ENCODE peak calls at places on chromosomes 2 and 18, in five cellular contexts. W is GM12878, P is H1, A is K562, S is HepG2. L is an unnamed sample.

GRCh38 chr2:239762742-239763269 is 262.3 kb downstream of the NDUFA10 start:
- DNase-seq in W (no peak), P (no peak), A (no peak), S (no peak), L (no peak)

GRCh38 chr2:130824492-130825061 is 12.1 kb upstream of the ARHGEF4 start:
- DNase-seq in W (peak), P (peak), A (no peak), S (no peak), L (peak)

GRCh38 chr2:190382851-190383250 is 25.3 kb upstream of the MFSD6 start:
- DNase-seq in W (peak), P (no peak), A (peak), S (peak), L (peak)

GRCh38 chr2:101463885-101464653 is 10.8 kb downstream of the RFX8 start:
- DNase-seq in W (no peak), P (no peak), A (no peak), S (no peak), L (peak)

GRCh38 chr2:181466661-181467576 is 9.7 kb downstream of the ITGA4 start:
- DNase-seq in W (no peak), P (peak), A (peak), S (peak), L (no peak)

GRCh38 chr2:14544247-14544646 is 88.3 kb upstream of the LRATD1 start:
- DNase-seq in W (no peak), P (no peak), A (no peak), S (no peak), L (no peak)

GRCh38 chr2:199973703-199974102 is 18.3 kb downstream of the MAIP1 start:
- DNase-seq in W (no peak), P (no peak), A (peak), S (peak), L (peak)

GRCh38 chr2:169391236-169391635 is 28.9 kb upstream of the LRP2 start:
- DNase-seq in W (no peak), P (no peak), A (no peak), S (no peak), L (no peak)

GRCh38 chr2:79723830-79724229 is 211.0 kb downstream of the CTNNA2 start:
- DNase-seq in W (no peak), P (no peak), A (no peak), S (no peak), L (peak)

GRCh38 chr2:234919711-234920110 is 32.1 kb upstream of the SH3BP4 start:
- DNase-seq in W (no peak), P (no peak), A (no peak), S (no peak), L (no peak)

GRCh38 chr2:131105156-131105949 is at the start of gene PLEKHB2:
- DNase-seq in W (peak), P (peak), A (peak), S (peak), L (peak)

GRCh38 chr18:24656571-24656971 is 196.1 kb downstream of the HRH4 start:
- DNase-seq in W (no peak), P (no peak), A (no peak), S (no peak), L (no peak)

GRCh38 chr2:141906673-141907072 is 224.1 kb downstream of the LRP1B start:
- DNase-seq in W (no peak), P (no peak), A (no peak), S (no peak), L (no peak)

GRCh38 chr2:95539290-95539689 is 52.5 kb upstream of the TRIM43 start:
- DNase-seq in W (no peak), P (no peak), A (no peak), S (no peak), L (no peak)

GRCh38 chr2:237558918-237559645 is 7.3 kb upstream of the PRLH start:
- DNase-seq in W (no peak), P (no peak), A (no peak), S (no peak), L (no peak)

GRCh38 chr2:34980689-34981088 is 1374.9 kb upstream of the CRIM1 start:
- DNase-seq in W (no peak), P (no peak), A (no peak), S (no peak), L (no peak)

GRCh38 chr18:45416168-45416567 is 199.1 kb upstream of the SLC14A2 start:
- DNase-seq in W (no peak), P (no peak), A (no peak), S (no peak), L (no peak)

GRCh38 chr18:5600376-5601071 is 56.7 kb upstream of the EPB41L3 start:
- DNase-seq in W (no peak), P (no peak), A (peak), S (peak), L (no peak)

GRCh38 chr2:71531522-71532047 is 78.2 kb downstream of the DYSF start:
- DNase-seq in W (no peak), P (no peak), A (peak), S (peak), L (peak)
- TF ChIP-seq KDM1A in W (no peak), P (no peak), A (no peak), S (peak), L (no peak)

GRCh38 chr2:134426721-134427120 is 172.8 kb downstream of the MGAT5 start:
- DNase-seq in W (no peak), P (no peak), A (no peak), S (no peak), L (no peak)
- H3K4me2 ChIP-seq in W (no peak), P (no peak), A (no peak), S (no peak), L (no peak)

DNA sequence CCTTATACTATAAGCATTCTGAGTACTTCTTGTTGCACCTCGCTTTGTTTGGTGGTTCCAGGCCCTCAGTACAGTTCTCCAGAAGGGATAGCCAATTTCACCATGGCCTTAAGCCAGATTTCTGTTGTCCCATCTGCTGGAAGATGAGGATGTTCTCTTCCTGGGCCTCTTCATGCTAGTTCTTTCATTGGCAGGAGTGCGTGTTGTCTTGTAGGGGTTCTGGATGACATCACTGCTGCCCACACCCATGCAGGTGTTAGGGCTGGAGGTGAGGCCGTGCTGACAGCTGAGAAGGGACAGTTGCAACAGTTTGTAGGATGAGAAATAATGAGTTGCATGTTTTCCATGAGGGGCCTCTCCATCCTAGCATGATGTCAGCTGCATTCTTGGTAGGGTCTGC is 142.9 kb downstream of the LDLRAD4 start:
- DNase-seq in W (no peak), P (no peak), A (no peak), S (no peak), L (no peak)
- TF ChIP-seq KDM1A in W (no peak), P (no peak), A (no peak), S (no peak), L (no peak)

GRCh38 chr2:126664234-126664633 is 8.3 kb downstream of the GYPC start:
- DNase-seq in W (peak), P (no peak), A (no peak), S (no peak), L (no peak)
- H3K4me2 ChIP-seq in W (peak), P (no peak), A (peak), S (no peak), L (no peak)

GRCh38 chr18:2979871-2980606 is 32.9 kb downstream of the LPIN2 start:
- DNase-seq in W (no peak), P (no peak), A (no peak), S (no peak), L (peak)
- TF ChIP-seq KDM1A in W (no peak), P (no peak), A (no peak), S (no peak), L (no peak)

GRCh38 chr2:215751200-215751910 is 262.0 kb downstream of the MREG start:
- DNase-seq in W (no peak), P (no peak), A (no peak), S (peak), L (peak)
- H3K4me2 ChIP-seq in W (no peak), P (no peak), A (no peak), S (no peak), L (peak)